ENCODE peak calls at places on chromosomes 13 and 19, in six cellular contexts. N is body of pancreas, M is thyroid gland, Y is IMR-90, R is heart left ventricle, K is HCT116. I is an unnamed sample. For H3K27me3, the result is how much of the 10 kb centered on the place peaks cover.

GRCh38 chr13:88063741-88064140 is 392.6 kb downstream of the SLITRK5 start:
- DNase-seq in N (no peak), M (no peak), Y (no peak), R (no peak), K (no peak), I (no peak)

GRCh38 chr13:43021926-43022670 is 1.3 kb upstream of the DNAJC15 start:
- DNase-seq in N (no peak), M (no peak), Y (peak), R (no peak), K (no peak), I (no peak)

GRCh38 chr13:106381083-106381482 is 154.4 kb downstream of the EFNB2 start:
- DNase-seq in N (no peak), M (no peak), Y (peak), R (no peak), K (no peak), I (no peak)

GRCh38 chr13:22178878-22179277 is 508.0 kb downstream of the FGF9 start:
- DNase-seq in N (no peak), M (no peak), Y (no peak), R (no peak), K (no peak), I (no peak)

GRCh38 chr13:102707465-102707864 is 12.6 kb upstream of the METTL21C start:
- DNase-seq in N (no peak), M (no peak), Y (peak), R (no peak), K (no peak), I (no peak)

GRCh38 chr13:75326173-75327131 is 155.5 kb downstream of the TBC1D4 start:
- DNase-seq in N (no peak), M (no peak), Y (peak), R (no peak), K (no peak), I (no peak)

GRCh38 chr13:20803180-20803965 is 29.6 kb upstream of the EEF1AKMT1 start:
- DNase-seq in N (no peak), M (no peak), Y (no peak), R (no peak), K (no peak), I (no peak)

GRCh38 chr13:23743269-23743668 is 145.9 kb downstream of the MIPEP start:
- DNase-seq in N (no peak), M (no peak), Y (no peak), R (no peak), K (no peak), I (no peak)

GRCh38 chr19:5479958-5480357 is 24.7 kb downstream of the ZNRF4 start:
- DNase-seq in N (peak), M (no peak), Y (no peak), R (no peak), K (no peak), I (no peak)

GRCh38 chr19:45448887-45449299 is 18.9 kb upstream of the FOSB start:
- DNase-seq in N (no peak), M (no peak), Y (peak), R (no peak), K (no peak), I (peak)

GRCh38 chr19:43774103-43774939 is 6.5 kb downstream of the KCNN4 start:
- DNase-seq in N (peak), M (peak), Y (peak), R (peak), K (no peak), I (peak)

GRCh38 chr13:57624565-57625435 is 6.7 kb upstream of the PCDH17 start:
- DNase-seq in N (peak), M (peak), Y (peak), R (no peak), K (no peak), I (peak)

GRCh38 chr19:13072206-13072898 is 30.3 kb downstream of the LYL1 start:
- DNase-seq in N (peak), M (no peak), Y (no peak), R (no peak), K (no peak), I (no peak)

GRCh38 chr19:17526922-17527321 is 15.5 kb downstream of the PGLS start:
- DNase-seq in N (no peak), M (no peak), Y (no peak), R (no peak), K (no peak), I (peak)

GRCh38 chr19:17529239-17530158 is 18.1 kb downstream of the PGLS start:
- DNase-seq in N (no peak), M (no peak), Y (no peak), R (no peak), K (no peak), I (no peak)

GRCh38 chr19:17530586-17530985 is 19.1 kb downstream of the PGLS start:
- DNase-seq in N (no peak), M (no peak), Y (no peak), R (no peak), K (no peak), I (no peak)

GRCh38 chr19:17527326-17527725 is 15.9 kb downstream of the PGLS start:
- DNase-seq in N (no peak), M (no peak), Y (no peak), R (no peak), K (no peak), I (no peak)

GRCh38 chr19:17528610-17529009 is 17.2 kb downstream of the PGLS start:
- DNase-seq in N (no peak), M (no peak), Y (no peak), R (no peak), K (no peak), I (no peak)
- H3K4me3 ChIP-seq in N (no peak), M (no peak), Y (no peak), R (no peak), K (no peak), I (no peak)

GRCh38 chr19:55176116-55176515 is 4.0 kb downstream of the SYT5 start:
- DNase-seq in N (no peak), M (no peak), Y (no peak), R (no peak), K (no peak), I (no peak)

GRCh38 chr19:55179570-55180484 is at the start of gene SYT5:
- DNase-seq in N (peak), M (peak), Y (no peak), R (peak), K (no peak), I (peak)

GRCh38 chr19:55175117-55175867 is 4.8 kb downstream of the SYT5 start:
- DNase-seq in N (no peak), M (no peak), Y (no peak), R (no peak), K (no peak), I (no peak)

GRCh38 chr19:55181740-55182139 is 1.7 kb upstream of the SYT5 start:
- DNase-seq in N (no peak), M (no peak), Y (no peak), R (peak), K (no peak), I (no peak)

GRCh38 chr19:55178781-55179569 is 1.1 kb downstream of the SYT5 start:
- DNase-seq in N (peak), M (peak), Y (peak), R (peak), K (peak), I (peak)
- H3K27me3 ChIP-seq in N (half or more), M (half or more), Y (under half), R (half or more), K (under half), I (half or more)

GRCh38 chr19:38899447-38900219 is at the start of the genes NFKBIB and SIRT2:
- DNase-seq in N (peak), M (peak), Y (peak), R (peak), K (peak), I (peak)
- TF ChIP-seq POLR2A in N (peak), M (peak), Y (peak), R (peak), K (peak), I (peak)

GRCh38 chr19:40467007-40467565 is 285 bp downstream of the SPTBN4 start:
- DNase-seq in N (peak), M (no peak), Y (no peak), R (peak), K (no peak), I (no peak)
- H3K4me3 ChIP-seq in N (no peak), M (no peak), Y (peak), R (peak), K (no peak), I (peak)

DNA sequence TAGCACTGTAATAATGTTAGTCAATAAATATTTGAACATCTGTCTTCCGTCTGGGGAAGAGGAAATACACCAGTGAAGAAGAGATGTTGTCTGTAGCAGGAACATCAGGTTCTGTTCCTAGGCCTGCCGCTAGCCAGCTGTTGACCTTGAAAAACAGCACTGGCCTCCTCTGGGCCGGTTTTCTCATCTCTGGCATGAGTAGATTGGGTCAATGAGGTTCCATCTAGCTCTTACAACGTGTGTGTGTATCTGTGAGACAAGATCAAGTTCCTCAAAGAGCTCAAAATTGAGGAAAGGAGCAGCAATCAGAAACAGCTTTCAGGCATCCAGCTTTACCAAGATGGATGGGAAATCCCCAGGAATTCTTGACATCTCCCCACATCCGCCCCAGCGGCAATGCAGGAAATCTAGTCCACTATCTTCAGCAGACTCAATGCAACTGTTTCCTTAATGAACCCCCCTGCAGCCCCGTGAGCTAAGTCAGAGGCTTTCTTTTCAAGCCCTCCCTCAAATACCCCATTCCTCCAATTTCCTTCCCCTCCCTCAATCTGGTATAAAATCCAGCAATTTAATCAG is 4.9 kb downstream of the FLT1 start:
- DNase-seq in N (no peak), M (no peak), Y (no peak), R (no peak), K (no peak), I (no peak)
- H3K27me3 ChIP-seq in N (under half), M (under half), Y (under half), R (under half), K (under half), I (half or more)

DNA sequence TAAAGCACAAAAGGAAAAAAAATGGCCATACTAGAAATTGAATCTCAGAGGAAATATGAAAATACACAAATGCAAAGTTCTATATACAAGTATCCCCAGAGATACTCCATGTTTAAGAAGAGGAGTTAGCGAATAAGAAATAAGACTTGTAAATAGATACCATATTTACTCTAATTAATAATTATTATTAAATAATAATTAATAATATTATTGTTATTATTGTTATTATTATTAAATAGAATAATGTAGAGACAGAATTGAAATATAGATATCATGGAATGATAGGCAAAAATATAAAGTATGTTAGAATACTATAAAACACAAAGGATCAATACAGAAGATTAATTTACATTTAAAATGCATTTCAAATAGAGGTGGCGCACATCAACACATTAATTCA is 1047.5 kb upstream of the MIR17HG start:
- DNase-seq in N (no peak), M (no peak), Y (no peak), R (no peak), K (no peak), I (no peak)
- TF ChIP-seq POLR2A in N (no peak), M (no peak), Y (no peak), R (no peak), K (no peak), I (no peak)

GRCh38 chr19:17893766-17894165 is 22.0 kb downstream of the SLC5A5 start:
- DNase-seq in N (no peak), M (no peak), Y (no peak), R (no peak), K (no peak), I (no peak)
- H3K4me3 ChIP-seq in N (no peak), M (no peak), Y (no peak), R (no peak), K (no peak), I (no peak)

I was measured in transverse colon.